ENCODE peak calls at places on chromosomes 3 and 15, in nine cellular contexts. One of them, this sample, is unnamed.

GRCh38 chr15:66292261-66293084 is 895 bp upstream of the DIS3L start:
- DNase-seq in AG09309: no peak
- DNase-seq in activated naive CD4-positive, alpha-beta T cell treated with anti-CD3 and anti-CD28 coated beads, Interleukin-2, amount 50 U/mL, for 72 hours: no peak
- DNase-seq in stimulated activated CD4-positive, alpha-beta T cell treated with anti-CD3 and anti-CD28 coated beads, Interleukin-1b, Interleukin-23, amount 100 ng/mL, for 48 hours: no peak
- DNase-seq in lung: no peak
- DNase-seq in RKO: no peak
- DNase-seq in NCI-H1417: peak
- DNase-seq in DMS153: no peak
- DNase-seq in AML-193: peak
- DNase-seq in this sample: no peak

GRCh38 chr15:57671636-57672035 is 34.9 kb upstream of the POLR2M start:
- DNase-seq in AG09309: no peak
- DNase-seq in activated naive CD4-positive, alpha-beta T cell treated with anti-CD3 and anti-CD28 coated beads, Interleukin-2, amount 50 U/mL, for 72 hours: no peak
- DNase-seq in stimulated activated CD4-positive, alpha-beta T cell treated with anti-CD3 and anti-CD28 coated beads, Interleukin-1b, Interleukin-23, amount 100 ng/mL, for 48 hours: no peak
- DNase-seq in lung: no peak
- DNase-seq in RKO: no peak
- DNase-seq in NCI-H1417: no peak
- DNase-seq in DMS153: no peak
- DNase-seq in AML-193: no peak
- DNase-seq in this sample: no peak

GRCh38 chr3:10553586-10554235 is 48.3 kb upstream of the ATP2B2 start:
- DNase-seq in AG09309: no peak
- DNase-seq in activated naive CD4-positive, alpha-beta T cell treated with anti-CD3 and anti-CD28 coated beads, Interleukin-2, amount 50 U/mL, for 72 hours: no peak
- DNase-seq in stimulated activated CD4-positive, alpha-beta T cell treated with anti-CD3 and anti-CD28 coated beads, Interleukin-1b, Interleukin-23, amount 100 ng/mL, for 48 hours: no peak
- DNase-seq in lung: no peak
- DNase-seq in RKO: no peak
- DNase-seq in NCI-H1417: no peak
- DNase-seq in DMS153: no peak
- DNase-seq in AML-193: no peak
- DNase-seq in this sample: no peak

GRCh38 chr3:193702967-193703366 is 110.0 kb downstream of the OPA1 start:
- DNase-seq in AG09309: peak
- DNase-seq in activated naive CD4-positive, alpha-beta T cell treated with anti-CD3 and anti-CD28 coated beads, Interleukin-2, amount 50 U/mL, for 72 hours: no peak
- DNase-seq in stimulated activated CD4-positive, alpha-beta T cell treated with anti-CD3 and anti-CD28 coated beads, Interleukin-1b, Interleukin-23, amount 100 ng/mL, for 48 hours: no peak
- DNase-seq in lung: no peak
- DNase-seq in RKO: no peak
- DNase-seq in NCI-H1417: no peak
- DNase-seq in DMS153: no peak
- DNase-seq in AML-193: no peak
- DNase-seq in this sample: no peak

GRCh38 chr3:137259709-137260108 is 301.9 kb downstream of the IL20RB start:
- DNase-seq in AG09309: no peak
- DNase-seq in activated naive CD4-positive, alpha-beta T cell treated with anti-CD3 and anti-CD28 coated beads, Interleukin-2, amount 50 U/mL, for 72 hours: no peak
- DNase-seq in stimulated activated CD4-positive, alpha-beta T cell treated with anti-CD3 and anti-CD28 coated beads, Interleukin-1b, Interleukin-23, amount 100 ng/mL, for 48 hours: no peak
- DNase-seq in lung: no peak
- DNase-seq in RKO: no peak
- DNase-seq in NCI-H1417: no peak
- DNase-seq in DMS153: no peak
- DNase-seq in AML-193: no peak
- DNase-seq in this sample: no peak

GRCh38 chr15:101066501-101067408 is 147.6 kb downstream of the LRRK1 start:
- DNase-seq in AG09309: no peak
- DNase-seq in activated naive CD4-positive, alpha-beta T cell treated with anti-CD3 and anti-CD28 coated beads, Interleukin-2, amount 50 U/mL, for 72 hours: no peak
- DNase-seq in stimulated activated CD4-positive, alpha-beta T cell treated with anti-CD3 and anti-CD28 coated beads, Interleukin-1b, Interleukin-23, amount 100 ng/mL, for 48 hours: no peak
- DNase-seq in lung: no peak
- DNase-seq in RKO: no peak
- DNase-seq in NCI-H1417: no peak
- DNase-seq in DMS153: no peak
- DNase-seq in AML-193: no peak
- DNase-seq in this sample: no peak

GRCh38 chr3:196517919-196518318 is 2.8 kb upstream of the SMCO1 start:
- DNase-seq in AG09309: no peak
- DNase-seq in activated naive CD4-positive, alpha-beta T cell treated with anti-CD3 and anti-CD28 coated beads, Interleukin-2, amount 50 U/mL, for 72 hours: no peak
- DNase-seq in stimulated activated CD4-positive, alpha-beta T cell treated with anti-CD3 and anti-CD28 coated beads, Interleukin-1b, Interleukin-23, amount 100 ng/mL, for 48 hours: no peak
- DNase-seq in lung: no peak
- DNase-seq in RKO: no peak
- DNase-seq in NCI-H1417: peak
- DNase-seq in DMS153: peak
- DNase-seq in AML-193: no peak
- DNase-seq in this sample: no peak

GRCh38 chr15:23823508-23823907 is 136.4 kb upstream of the NDN start:
- DNase-seq in AG09309: no peak
- DNase-seq in activated naive CD4-positive, alpha-beta T cell treated with anti-CD3 and anti-CD28 coated beads, Interleukin-2, amount 50 U/mL, for 72 hours: no peak
- DNase-seq in stimulated activated CD4-positive, alpha-beta T cell treated with anti-CD3 and anti-CD28 coated beads, Interleukin-1b, Interleukin-23, amount 100 ng/mL, for 48 hours: peak
- DNase-seq in lung: no peak
- DNase-seq in RKO: peak
- DNase-seq in NCI-H1417: no peak
- DNase-seq in DMS153: no peak
- DNase-seq in AML-193: peak
- DNase-seq in this sample: no peak

GRCh38 chr3:99324854-99325253 is 313.5 kb upstream of the COL8A1 start:
- DNase-seq in AG09309: no peak
- DNase-seq in activated naive CD4-positive, alpha-beta T cell treated with anti-CD3 and anti-CD28 coated beads, Interleukin-2, amount 50 U/mL, for 72 hours: no peak
- DNase-seq in stimulated activated CD4-positive, alpha-beta T cell treated with anti-CD3 and anti-CD28 coated beads, Interleukin-1b, Interleukin-23, amount 100 ng/mL, for 48 hours: no peak
- DNase-seq in lung: no peak
- DNase-seq in RKO: no peak
- DNase-seq in NCI-H1417: no peak
- DNase-seq in DMS153: no peak
- DNase-seq in AML-193: no peak
- DNase-seq in this sample: no peak

GRCh38 chr15:57533062-57533735 is 58.5 kb upstream of the MYZAP start:
- DNase-seq in AG09309: no peak
- DNase-seq in activated naive CD4-positive, alpha-beta T cell treated with anti-CD3 and anti-CD28 coated beads, Interleukin-2, amount 50 U/mL, for 72 hours: no peak
- DNase-seq in stimulated activated CD4-positive, alpha-beta T cell treated with anti-CD3 and anti-CD28 coated beads, Interleukin-1b, Interleukin-23, amount 100 ng/mL, for 48 hours: no peak
- DNase-seq in lung: no peak
- DNase-seq in RKO: no peak
- DNase-seq in NCI-H1417: no peak
- DNase-seq in DMS153: peak
- DNase-seq in AML-193: no peak
- DNase-seq in this sample: no peak

GRCh38 chr3:62607287-62608029 is 234.1 kb upstream of the FEZF2 start:
- DNase-seq in AG09309: peak
- DNase-seq in activated naive CD4-positive, alpha-beta T cell treated with anti-CD3 and anti-CD28 coated beads, Interleukin-2, amount 50 U/mL, for 72 hours: no peak
- DNase-seq in stimulated activated CD4-positive, alpha-beta T cell treated with anti-CD3 and anti-CD28 coated beads, Interleukin-1b, Interleukin-23, amount 100 ng/mL, for 48 hours: no peak
- DNase-seq in lung: peak
- DNase-seq in RKO: peak
- DNase-seq in NCI-H1417: no peak
- DNase-seq in DMS153: no peak
- DNase-seq in AML-193: no peak
- DNase-seq in this sample: no peak

GRCh38 chr3:128518587-128519490 is 25.8 kb upstream of the GATA2 start:
- DNase-seq in AG09309: no peak
- DNase-seq in activated naive CD4-positive, alpha-beta T cell treated with anti-CD3 and anti-CD28 coated beads, Interleukin-2, amount 50 U/mL, for 72 hours: no peak
- DNase-seq in stimulated activated CD4-positive, alpha-beta T cell treated with anti-CD3 and anti-CD28 coated beads, Interleukin-1b, Interleukin-23, amount 100 ng/mL, for 48 hours: no peak
- DNase-seq in lung: no peak
- DNase-seq in RKO: no peak
- DNase-seq in NCI-H1417: no peak
- DNase-seq in DMS153: no peak
- DNase-seq in AML-193: no peak
- DNase-seq in this sample: no peak

GRCh38 chr3:105429034-105429762 is 62.5 kb downstream of the ALCAM start:
- DNase-seq in AG09309: no peak
- DNase-seq in activated naive CD4-positive, alpha-beta T cell treated with anti-CD3 and anti-CD28 coated beads, Interleukin-2, amount 50 U/mL, for 72 hours: no peak
- DNase-seq in stimulated activated CD4-positive, alpha-beta T cell treated with anti-CD3 and anti-CD28 coated beads, Interleukin-1b, Interleukin-23, amount 100 ng/mL, for 48 hours: no peak
- DNase-seq in lung: no peak
- DNase-seq in RKO: no peak
- DNase-seq in NCI-H1417: peak
- DNase-seq in DMS153: no peak
- DNase-seq in AML-193: no peak
- DNase-seq in this sample: peak

GRCh38 chr3:172259726-172260248 is 188.5 kb downstream of the GHSR start:
- DNase-seq in AG09309: no peak
- DNase-seq in activated naive CD4-positive, alpha-beta T cell treated with anti-CD3 and anti-CD28 coated beads, Interleukin-2, amount 50 U/mL, for 72 hours: no peak
- DNase-seq in stimulated activated CD4-positive, alpha-beta T cell treated with anti-CD3 and anti-CD28 coated beads, Interleukin-1b, Interleukin-23, amount 100 ng/mL, for 48 hours: no peak
- DNase-seq in lung: no peak
- DNase-seq in RKO: no peak
- DNase-seq in NCI-H1417: no peak
- DNase-seq in DMS153: no peak
- DNase-seq in AML-193: no peak
- DNase-seq in this sample: no peak

GRCh38 chr3:188863999-188864406 is 307.8 kb upstream of the TPRG1 start:
- DNase-seq in AG09309: peak
- DNase-seq in activated naive CD4-positive, alpha-beta T cell treated with anti-CD3 and anti-CD28 coated beads, Interleukin-2, amount 50 U/mL, for 72 hours: no peak
- DNase-seq in stimulated activated CD4-positive, alpha-beta T cell treated with anti-CD3 and anti-CD28 coated beads, Interleukin-1b, Interleukin-23, amount 100 ng/mL, for 48 hours: no peak
- DNase-seq in lung: no peak
- DNase-seq in RKO: no peak
- DNase-seq in NCI-H1417: no peak
- DNase-seq in DMS153: no peak
- DNase-seq in AML-193: no peak
- DNase-seq in this sample: no peak

GRCh38 chr3:143826296-143826695 is 22.0 kb downstream of the SLC9A9 start:
- DNase-seq in AG09309: no peak
- DNase-seq in activated naive CD4-positive, alpha-beta T cell treated with anti-CD3 and anti-CD28 coated beads, Interleukin-2, amount 50 U/mL, for 72 hours: no peak
- DNase-seq in stimulated activated CD4-positive, alpha-beta T cell treated with anti-CD3 and anti-CD28 coated beads, Interleukin-1b, Interleukin-23, amount 100 ng/mL, for 48 hours: no peak
- DNase-seq in lung: no peak
- DNase-seq in RKO: no peak
- DNase-seq in NCI-H1417: no peak
- DNase-seq in DMS153: no peak
- DNase-seq in AML-193: peak
- DNase-seq in this sample: no peak

GRCh38 chr3:61793056-61793455 is 231.7 kb downstream of the PTPRG start:
- DNase-seq in AG09309: no peak
- DNase-seq in activated naive CD4-positive, alpha-beta T cell treated with anti-CD3 and anti-CD28 coated beads, Interleukin-2, amount 50 U/mL, for 72 hours: no peak
- DNase-seq in stimulated activated CD4-positive, alpha-beta T cell treated with anti-CD3 and anti-CD28 coated beads, Interleukin-1b, Interleukin-23, amount 100 ng/mL, for 48 hours: no peak
- DNase-seq in lung: no peak
- DNase-seq in RKO: no peak
- DNase-seq in NCI-H1417: no peak
- DNase-seq in DMS153: no peak
- DNase-seq in AML-193: no peak
- DNase-seq in this sample: no peak

GRCh38 chr3:130699765-130700164 is 46.9 kb downstream of the PIK3R4 start:
- DNase-seq in AG09309: no peak
- DNase-seq in activated naive CD4-positive, alpha-beta T cell treated with anti-CD3 and anti-CD28 coated beads, Interleukin-2, amount 50 U/mL, for 72 hours: no peak
- DNase-seq in stimulated activated CD4-positive, alpha-beta T cell treated with anti-CD3 and anti-CD28 coated beads, Interleukin-1b, Interleukin-23, amount 100 ng/mL, for 48 hours: no peak
- DNase-seq in lung: no peak
- DNase-seq in RKO: peak
- DNase-seq in NCI-H1417: no peak
- DNase-seq in DMS153: no peak
- DNase-seq in AML-193: peak
- DNase-seq in this sample: peak

GRCh38 chr3:3802021-3802420 is 2.8 kb downstream of the LRRN1 start:
- DNase-seq in AG09309: no peak
- DNase-seq in activated naive CD4-positive, alpha-beta T cell treated with anti-CD3 and anti-CD28 coated beads, Interleukin-2, amount 50 U/mL, for 72 hours: no peak
- DNase-seq in stimulated activated CD4-positive, alpha-beta T cell treated with anti-CD3 and anti-CD28 coated beads, Interleukin-1b, Interleukin-23, amount 100 ng/mL, for 48 hours: no peak
- DNase-seq in lung: no peak
- DNase-seq in RKO: no peak
- DNase-seq in NCI-H1417: no peak
- DNase-seq in DMS153: no peak
- DNase-seq in AML-193: no peak
- DNase-seq in this sample: no peak

GRCh38 chr3:157128771-157129671 is 30.9 kb downstream of the CCNL1 start:
- DNase-seq in AG09309: no peak
- DNase-seq in activated naive CD4-positive, alpha-beta T cell treated with anti-CD3 and anti-CD28 coated beads, Interleukin-2, amount 50 U/mL, for 72 hours: peak
- DNase-seq in stimulated activated CD4-positive, alpha-beta T cell treated with anti-CD3 and anti-CD28 coated beads, Interleukin-1b, Interleukin-23, amount 100 ng/mL, for 48 hours: peak
- DNase-seq in lung: no peak
- DNase-seq in RKO: no peak
- DNase-seq in NCI-H1417: peak
- DNase-seq in DMS153: no peak
- DNase-seq in AML-193: no peak
- DNase-seq in this sample: peak

GRCh38 chr3:196837819-196838420 is 29.8 kb upstream of the SENP5 start:
- DNase-seq in AG09309: peak
- DNase-seq in activated naive CD4-positive, alpha-beta T cell treated with anti-CD3 and anti-CD28 coated beads, Interleukin-2, amount 50 U/mL, for 72 hours: peak
- DNase-seq in stimulated activated CD4-positive, alpha-beta T cell treated with anti-CD3 and anti-CD28 coated beads, Interleukin-1b, Interleukin-23, amount 100 ng/mL, for 48 hours: peak
- DNase-seq in lung: peak
- DNase-seq in RKO: peak
- DNase-seq in NCI-H1417: peak
- DNase-seq in DMS153: no peak
- DNase-seq in AML-193: peak
- DNase-seq in this sample: peak

GRCh38 chr15:29900237-29901189 is 78.2 kb upstream of the TJP1 start:
- DNase-seq in AG09309: no peak
- DNase-seq in activated naive CD4-positive, alpha-beta T cell treated with anti-CD3 and anti-CD28 coated beads, Interleukin-2, amount 50 U/mL, for 72 hours: no peak
- DNase-seq in stimulated activated CD4-positive, alpha-beta T cell treated with anti-CD3 and anti-CD28 coated beads, Interleukin-1b, Interleukin-23, amount 100 ng/mL, for 48 hours: no peak
- DNase-seq in lung: no peak
- DNase-seq in RKO: no peak
- DNase-seq in NCI-H1417: no peak
- DNase-seq in DMS153: no peak
- DNase-seq in AML-193: no peak
- DNase-seq in this sample: no peak

GRCh38 chr3:99439892-99440291 is 198.5 kb upstream of the COL8A1 start:
- DNase-seq in AG09309: peak
- DNase-seq in activated naive CD4-positive, alpha-beta T cell treated with anti-CD3 and anti-CD28 coated beads, Interleukin-2, amount 50 U/mL, for 72 hours: no peak
- DNase-seq in stimulated activated CD4-positive, alpha-beta T cell treated with anti-CD3 and anti-CD28 coated beads, Interleukin-1b, Interleukin-23, amount 100 ng/mL, for 48 hours: no peak
- DNase-seq in lung: no peak
- DNase-seq in RKO: no peak
- DNase-seq in NCI-H1417: no peak
- DNase-seq in DMS153: no peak
- DNase-seq in AML-193: no peak
- DNase-seq in this sample: no peak

GRCh38 chr3:33026267-33026666 is 70.7 kb downstream of the GLB1 start:
- DNase-seq in AG09309: no peak
- DNase-seq in activated naive CD4-positive, alpha-beta T cell treated with anti-CD3 and anti-CD28 coated beads, Interleukin-2, amount 50 U/mL, for 72 hours: no peak
- DNase-seq in stimulated activated CD4-positive, alpha-beta T cell treated with anti-CD3 and anti-CD28 coated beads, Interleukin-1b, Interleukin-23, amount 100 ng/mL, for 48 hours: no peak
- DNase-seq in lung: no peak
- DNase-seq in RKO: no peak
- DNase-seq in NCI-H1417: no peak
- DNase-seq in DMS153: no peak
- DNase-seq in AML-193: no peak
- DNase-seq in this sample: no peak

GRCh38 chr3:158407844-158408517 is 163.0 kb upstream of the MLF1 start:
- DNase-seq in AG09309: no peak
- DNase-seq in activated naive CD4-positive, alpha-beta T cell treated with anti-CD3 and anti-CD28 coated beads, Interleukin-2, amount 50 U/mL, for 72 hours: no peak
- DNase-seq in stimulated activated CD4-positive, alpha-beta T cell treated with anti-CD3 and anti-CD28 coated beads, Interleukin-1b, Interleukin-23, amount 100 ng/mL, for 48 hours: no peak
- DNase-seq in lung: no peak
- DNase-seq in RKO: no peak
- DNase-seq in NCI-H1417: no peak
- DNase-seq in DMS153: no peak
- DNase-seq in AML-193: no peak
- DNase-seq in this sample: no peak

GRCh38 chr3:156474560-156475389 is 80.1 kb downstream of the SSR3 start:
- DNase-seq in AG09309: no peak
- DNase-seq in activated naive CD4-positive, alpha-beta T cell treated with anti-CD3 and anti-CD28 coated beads, Interleukin-2, amount 50 U/mL, for 72 hours: no peak
- DNase-seq in stimulated activated CD4-positive, alpha-beta T cell treated with anti-CD3 and anti-CD28 coated beads, Interleukin-1b, Interleukin-23, amount 100 ng/mL, for 48 hours: no peak
- DNase-seq in lung: no peak
- DNase-seq in RKO: peak
- DNase-seq in NCI-H1417: no peak
- DNase-seq in DMS153: no peak
- DNase-seq in AML-193: no peak
- DNase-seq in this sample: no peak

GRCh38 chr3:69888040-69888945 is 111.2 kb upstream of the SAMMSON start:
- DNase-seq in AG09309: no peak
- DNase-seq in activated naive CD4-positive, alpha-beta T cell treated with anti-CD3 and anti-CD28 coated beads, Interleukin-2, amount 50 U/mL, for 72 hours: no peak
- DNase-seq in stimulated activated CD4-positive, alpha-beta T cell treated with anti-CD3 and anti-CD28 coated beads, Interleukin-1b, Interleukin-23, amount 100 ng/mL, for 48 hours: no peak
- DNase-seq in lung: no peak
- DNase-seq in RKO: no peak
- DNase-seq in NCI-H1417: no peak
- DNase-seq in DMS153: no peak
- DNase-seq in AML-193: no peak
- DNase-seq in this sample: no peak

GRCh38 chr15:78565951-78566774 is 843 bp downstream of the CHRNA5 start:
- DNase-seq in AG09309: no peak
- DNase-seq in activated naive CD4-positive, alpha-beta T cell treated with anti-CD3 and anti-CD28 coated beads, Interleukin-2, amount 50 U/mL, for 72 hours: peak
- DNase-seq in stimulated activated CD4-positive, alpha-beta T cell treated with anti-CD3 and anti-CD28 coated beads, Interleukin-1b, Interleukin-23, amount 100 ng/mL, for 48 hours: no peak
- DNase-seq in lung: no peak
- DNase-seq in RKO: peak
- DNase-seq in NCI-H1417: peak
- DNase-seq in DMS153: no peak
- DNase-seq in AML-193: peak
- DNase-seq in this sample: peak

GRCh38 chr3:8619548-8619947 is 25.1 kb downstream of the SSUH2 start:
- DNase-seq in AG09309: no peak
- DNase-seq in activated naive CD4-positive, alpha-beta T cell treated with anti-CD3 and anti-CD28 coated beads, Interleukin-2, amount 50 U/mL, for 72 hours: no peak
- DNase-seq in stimulated activated CD4-positive, alpha-beta T cell treated with anti-CD3 and anti-CD28 coated beads, Interleukin-1b, Interleukin-23, amount 100 ng/mL, for 48 hours: no peak
- DNase-seq in lung: no peak
- DNase-seq in RKO: no peak
- DNase-seq in NCI-H1417: no peak
- DNase-seq in DMS153: no peak
- DNase-seq in AML-193: no peak
- DNase-seq in this sample: no peak

GRCh38 chr15:42191610-42192346 is 16.3 kb downstream of the VPS39 start:
- DNase-seq in AG09309: no peak
- DNase-seq in activated naive CD4-positive, alpha-beta T cell treated with anti-CD3 and anti-CD28 coated beads, Interleukin-2, amount 50 U/mL, for 72 hours: no peak
- DNase-seq in stimulated activated CD4-positive, alpha-beta T cell treated with anti-CD3 and anti-CD28 coated beads, Interleukin-1b, Interleukin-23, amount 100 ng/mL, for 48 hours: no peak
- DNase-seq in lung: no peak
- DNase-seq in RKO: no peak
- DNase-seq in NCI-H1417: no peak
- DNase-seq in DMS153: no peak
- DNase-seq in AML-193: no peak
- DNase-seq in this sample: no peak

GRCh38 chr3:125186261-125186770 is 26.2 kb downstream of the SLC12A8 start:
- DNase-seq in AG09309: no peak
- DNase-seq in activated naive CD4-positive, alpha-beta T cell treated with anti-CD3 and anti-CD28 coated beads, Interleukin-2, amount 50 U/mL, for 72 hours: no peak
- DNase-seq in stimulated activated CD4-positive, alpha-beta T cell treated with anti-CD3 and anti-CD28 coated beads, Interleukin-1b, Interleukin-23, amount 100 ng/mL, for 48 hours: no peak
- DNase-seq in lung: no peak
- DNase-seq in RKO: no peak
- DNase-seq in NCI-H1417: no peak
- DNase-seq in DMS153: no peak
- DNase-seq in AML-193: no peak
- DNase-seq in this sample: no peak